ENCODE peak calls at places on chromosome 5, in five cellular contexts. Y is left lung, H is mammary epithelial cell, E is H9, R is hepatocyte. P is an unnamed sample.

GRCh38 chr5:115735108-115735998 is 81.1 kb downstream of the CDO1 start:
- DNase-seq in Y (no peak), H (no peak), E (no peak), R (no peak), P (no peak)

GRCh38 chr5:120769291-120769872 is 305.3 kb downstream of the PRR16 start:
- DNase-seq in Y (no peak), H (no peak), E (no peak), R (no peak), P (no peak)

GRCh38 chr5:159864885-159865622 is 51.2 kb upstream of the ADRA1B start:
- DNase-seq in Y (no peak), H (no peak), E (no peak), R (no peak), P (no peak)

GRCh38 chr5:57155033-57155432 is 18.8 kb upstream of the GPBP1 start:
- DNase-seq in Y (no peak), H (no peak), E (no peak), R (no peak), P (no peak)

GRCh38 chr5:144421411-144421810 is 250.7 kb downstream of the KCTD16 start:
- DNase-seq in Y (no peak), H (peak), E (no peak), R (peak), P (no peak)

GRCh38 chr5:134007581-134008256 is 2.9 kb upstream of the VDAC1 start:
- DNase-seq in Y (no peak), H (no peak), E (peak), R (no peak), P (no peak)

GRCh38 chr5:63719147-63719546 is 243.1 kb downstream of the HTR1A start:
- DNase-seq in Y (no peak), H (no peak), E (no peak), R (no peak), P (no peak)

GRCh38 chr5:124403281-124403680 is 343.2 kb downstream of the ZNF608 start:
- DNase-seq in Y (no peak), H (no peak), E (no peak), R (no peak), P (no peak)

GRCh38 chr5:51242453-51242852 is 140.8 kb upstream of the ISL1 start:
- DNase-seq in Y (no peak), H (no peak), E (no peak), R (no peak), P (no peak)

GRCh38 chr5:109328626-109329025 is 81.1 kb downstream of the PJA2 start:
- DNase-seq in Y (no peak), H (peak), E (no peak), R (no peak), P (no peak)

GRCh38 chr5:16869821-16870796 is 66.0 kb downstream of the MYO10 start:
- DNase-seq in Y (no peak), H (peak), E (no peak), R (no peak), P (no peak)

GRCh38 chr5:35899805-35900204 is 38.6 kb downstream of the CAPSL start:
- DNase-seq in Y (no peak), H (no peak), E (no peak), R (no peak), P (no peak)

GRCh38 chr5:175195698-175196656 is 248.0 kb downstream of the DRD1 start:
- DNase-seq in Y (no peak), H (no peak), E (peak), R (peak), P (no peak)

GRCh38 chr5:76542887-76543690 is 80.1 kb downstream of the F2RL2 start:
- DNase-seq in Y (no peak), H (no peak), E (no peak), R (peak), P (peak)

GRCh38 chr5:67366256-67366655 is 169.7 kb upstream of the CD180 start:
- DNase-seq in Y (no peak), H (no peak), E (no peak), R (no peak), P (no peak)

GRCh38 chr5:1312993-1313833 is 18.3 kb upstream of the TERT start:
- DNase-seq in Y (no peak), H (peak), E (peak), R (no peak), P (peak)

GRCh38 chr5:149063017-149063687 is at the start of gene SH3TC2:
- DNase-seq in Y (no peak), H (peak), E (peak), R (peak), P (no peak)

GRCh38 chr5:149939572-149939971 is 5.0 kb downstream of the PDE6A start:
- DNase-seq in Y (no peak), H (peak), E (no peak), R (no peak), P (no peak)

GRCh38 chr5:151924564-151925395 is at the start of gene GLRA1:
- DNase-seq in Y (peak), H (peak), E (peak), R (peak), P (peak)

GRCh38 chr5:157271740-157272271 is 5.9 kb downstream of the CYFIP2 start:
- DNase-seq in Y (peak), H (no peak), E (no peak), R (no peak), P (peak)

GRCh38 chr5:1107167-1108007 is 4.5 kb downstream of the SLC12A7 start:
- DNase-seq in Y (no peak), H (no peak), E (peak), R (peak), P (no peak)

GRCh38 chr5:105133087-105133486 is 1570.5 kb upstream of the NUDT12 start:
- DNase-seq in Y (no peak), H (no peak), E (no peak), R (no peak), P (no peak)

GRCh38 chr5:51159164-51159563 is 224.1 kb upstream of the ISL1 start:
- DNase-seq in Y (peak), H (no peak), E (peak), R (no peak), P (no peak)

GRCh38 chr5:92652735-92653134 is 928.3 kb downstream of the NR2F1-AS1 start:
- DNase-seq in Y (no peak), H (no peak), E (no peak), R (peak), P (no peak)

GRCh38 chr5:145887976-145888574 is 15.3 kb upstream of the GRXCR2 start:
- DNase-seq in Y (no peak), H (peak), E (peak), R (peak), P (no peak)

GRCh38 chr5:139635606-139636206 is 12.4 kb upstream of the CXXC5 start:
- DNase-seq in Y (peak), H (peak), E (no peak), R (peak), P (no peak)

GRCh38 chr5:59296317-59297264 is 596.9 kb downstream of the PDE4D start:
- DNase-seq in Y (no peak), H (peak), E (no peak), R (no peak), P (no peak)

GRCh38 chr5:16666140-16666860 is 49.5 kb upstream of the RETREG1 start:
- DNase-seq in Y (no peak), H (no peak), E (no peak), R (no peak), P (no peak)

GRCh38 chr5:33073856-33074255 is 362.7 kb downstream of the NPR3 start:
- DNase-seq in Y (no peak), H (no peak), E (no peak), R (no peak), P (no peak)

GRCh38 chr5:119179857-119180641 is 109.2 kb downstream of the DMXL1 start:
- DNase-seq in Y (no peak), H (peak), E (no peak), R (no peak), P (no peak)

GRCh38 chr5:96141749-96142148 is 180.1 kb upstream of the ELL2 start:
- DNase-seq in Y (no peak), H (peak), E (no peak), R (no peak), P (no peak)

GRCh38 chr5:1551913-1552312 is 28.2 kb upstream of the LPCAT1 start:
- DNase-seq in Y (no peak), H (no peak), E (no peak), R (no peak), P (no peak)

GRCh38 chr5:115507682-115508081 is 36.9 kb downstream of the FEM1C start:
- DNase-seq in Y (no peak), H (no peak), E (no peak), R (no peak), P (no peak)

GRCh38 chr5:61735531-61735930 is 403.5 kb downstream of the ZSWIM6 start:
- DNase-seq in Y (no peak), H (no peak), E (no peak), R (no peak), P (no peak)

GRCh38 chr5:61734966-61735365 is 402.9 kb downstream of the ZSWIM6 start:
- DNase-seq in Y (no peak), H (no peak), E (no peak), R (no peak), P (no peak)

GRCh38 chr5:61732376-61732775 is 400.3 kb downstream of the ZSWIM6 start:
- DNase-seq in Y (peak), H (no peak), E (no peak), R (no peak), P (no peak)

GRCh38 chr5:61732796-61733195 is 400.7 kb downstream of the ZSWIM6 start:
- DNase-seq in Y (peak), H (no peak), E (no peak), R (no peak), P (no peak)

GRCh38 chr5:61734001-61734400 is 401.9 kb downstream of the ZSWIM6 start:
- DNase-seq in Y (no peak), H (no peak), E (no peak), R (no peak), P (no peak)
- TF ChIP-seq CTCF in Y (no peak), H (no peak), E (no peak), R (no peak), P (no peak)

DNA sequence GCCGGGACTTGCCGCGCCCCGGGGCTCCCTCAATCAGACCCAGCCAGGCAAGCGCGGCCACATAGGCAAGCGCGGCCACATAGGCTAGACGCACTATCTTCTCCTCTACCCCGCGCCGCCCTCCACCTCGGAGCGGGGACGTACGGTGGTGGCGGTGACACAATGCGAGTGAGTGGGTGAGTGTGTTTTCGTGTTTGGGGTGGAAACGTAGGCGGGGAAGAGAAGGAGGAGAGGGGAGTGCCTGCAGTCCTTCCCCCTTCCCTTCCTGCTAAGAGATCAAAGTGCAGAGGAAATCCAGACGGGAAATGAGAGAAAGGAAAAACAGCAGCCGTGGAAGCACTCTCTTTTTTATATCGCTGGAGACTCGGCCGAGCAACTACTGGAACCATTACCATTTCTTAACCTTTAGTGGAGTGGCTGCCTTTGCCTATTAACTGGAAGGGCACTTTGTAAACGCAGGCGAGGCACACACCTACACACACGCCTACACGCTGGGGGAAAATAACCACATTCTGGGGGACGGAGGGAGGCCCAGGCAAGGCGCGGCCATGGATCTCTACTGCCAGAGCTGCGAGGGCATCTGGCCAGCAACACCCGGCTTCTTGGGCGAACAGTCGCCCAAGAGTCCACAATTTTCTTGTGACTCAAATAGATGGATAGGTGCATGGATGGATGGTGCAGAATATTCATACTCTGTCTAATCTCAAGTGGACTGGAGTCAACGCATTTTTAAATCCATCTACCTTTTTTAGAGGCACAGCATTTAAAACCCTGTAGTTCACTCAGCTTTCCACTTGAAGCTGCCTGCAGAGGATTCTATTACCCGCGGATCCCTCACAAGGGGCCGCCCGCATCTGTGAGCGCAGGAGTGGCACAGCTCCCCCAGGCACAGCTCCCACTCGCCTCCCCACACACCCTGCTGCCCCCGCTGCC is 2.1 kb downstream of the EDIL3 start:
- DNase-seq in Y (peak), H (peak), E (peak), R (peak), P (no peak)
- H3K27ac ChIP-seq in Y (peak), H (no peak), E (no peak), R (peak), P (no peak)

GRCh38 chr5:72572236-72572765 is 65.1 kb upstream of the ZNF366 start:
- DNase-seq in Y (no peak), H (peak), E (no peak), R (no peak), P (no peak)
- TF ChIP-seq CTCF in Y (no peak), H (no peak), E (no peak), R (no peak), P (no peak)

DNA sequence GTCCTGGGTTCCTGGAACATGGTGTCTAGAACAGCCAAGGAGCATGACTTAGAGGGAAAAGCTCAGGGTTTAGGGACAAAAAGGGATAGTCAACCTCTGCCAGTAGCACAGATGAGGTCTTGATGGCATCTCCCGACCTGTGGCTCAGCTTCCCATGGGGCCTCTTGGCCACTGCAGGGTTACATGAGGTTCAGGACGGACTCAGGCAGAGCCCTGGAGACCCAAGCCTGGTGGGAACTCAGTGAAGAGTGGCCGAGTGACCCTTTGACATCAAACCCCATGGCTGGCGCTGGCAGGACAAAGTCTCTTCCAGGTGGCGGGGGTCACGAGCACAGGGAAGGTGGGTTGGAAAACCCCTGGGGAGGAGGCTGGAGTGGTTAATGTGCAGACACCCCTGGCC is 57.8 kb downstream of the MTRR start:
- DNase-seq in Y (no peak), H (no peak), E (no peak), R (no peak), P (no peak)
- H3K27ac ChIP-seq in Y (no peak), H (no peak), E (no peak), R (no peak), P (no peak)

GRCh38 chr5:135535820-135536801 is at the start of gene NEUROG1:
- DNase-seq in Y (no peak), H (no peak), E (peak), R (peak), P (no peak)

GRCh38 chr5:135535420-135535819 is 344 bp downstream of the NEUROG1 start:
- DNase-seq in Y (no peak), H (peak), E (peak), R (no peak), P (no peak)

GRCh38 chr5:135533346-135533745 is 2.4 kb downstream of the NEUROG1 start:
- DNase-seq in Y (no peak), H (no peak), E (no peak), R (no peak), P (no peak)

GRCh38 chr5:135533794-135534193 is 2.0 kb downstream of the NEUROG1 start:
- DNase-seq in Y (no peak), H (no peak), E (no peak), R (no peak), P (no peak)

DNA sequence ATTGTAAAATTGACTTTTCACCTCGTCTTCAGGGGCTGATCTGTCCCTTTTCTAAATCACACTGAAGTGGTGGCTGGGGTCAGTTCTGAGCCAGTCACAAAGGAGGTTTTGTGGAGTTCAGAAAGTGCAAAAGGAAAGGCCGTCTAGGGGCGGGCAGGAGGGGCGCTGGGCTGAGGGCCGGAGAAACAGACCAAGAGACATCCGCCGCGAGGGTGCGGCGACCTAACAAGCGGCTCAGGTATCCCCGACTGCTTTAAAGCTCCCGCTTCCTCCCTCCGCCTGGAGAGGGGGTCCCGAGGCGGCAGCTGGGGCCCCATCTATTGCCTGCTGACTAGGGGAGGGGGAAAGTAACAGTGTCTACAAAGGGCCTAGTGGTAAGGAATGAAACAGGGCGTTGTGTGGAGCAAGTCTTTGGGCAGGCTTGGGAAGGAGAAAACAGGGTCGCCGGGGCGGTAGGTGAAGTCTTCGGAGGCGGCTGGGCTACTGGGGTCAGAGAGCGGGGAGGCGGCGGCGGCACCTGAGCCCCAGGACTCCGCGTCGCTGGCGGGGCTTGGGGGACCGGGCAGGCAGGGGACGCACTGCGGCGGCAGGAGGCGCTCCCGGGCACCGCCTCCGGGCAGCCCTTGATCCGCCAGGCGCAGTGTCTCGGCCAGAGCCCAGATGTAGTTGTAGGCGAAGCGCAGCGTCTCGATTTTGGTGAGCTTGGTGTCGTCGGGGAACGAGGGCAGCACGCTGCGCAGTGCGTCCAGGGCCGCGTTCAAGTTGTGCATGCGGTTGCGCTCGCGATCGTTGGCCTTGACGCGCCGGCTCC is 950 bp downstream of the NEUROG1 start:
- DNase-seq in Y (no peak), H (no peak), E (peak), R (peak), P (no peak)
- TF ChIP-seq CTCF in Y (no peak), H (no peak), E (peak), R (no peak), P (no peak)

GRCh38 chr5:172561151-172561550 is 79.9 kb upstream of the NEURL1B start:
- DNase-seq in Y (no peak), H (peak), E (no peak), R (no peak), P (no peak)

GRCh38 chr5:172559004-172559932 is 81.8 kb upstream of the NEURL1B start:
- DNase-seq in Y (no peak), H (peak), E (no peak), R (peak), P (no peak)

GRCh38 chr5:172556262-172556661 is 84.8 kb upstream of the NEURL1B start:
- DNase-seq in Y (no peak), H (no peak), E (no peak), R (no peak), P (no peak)

GRCh38 chr5:172556971-172557461 is 84.0 kb upstream of the NEURL1B start:
- DNase-seq in Y (no peak), H (no peak), E (no peak), R (no peak), P (no peak)

DNA sequence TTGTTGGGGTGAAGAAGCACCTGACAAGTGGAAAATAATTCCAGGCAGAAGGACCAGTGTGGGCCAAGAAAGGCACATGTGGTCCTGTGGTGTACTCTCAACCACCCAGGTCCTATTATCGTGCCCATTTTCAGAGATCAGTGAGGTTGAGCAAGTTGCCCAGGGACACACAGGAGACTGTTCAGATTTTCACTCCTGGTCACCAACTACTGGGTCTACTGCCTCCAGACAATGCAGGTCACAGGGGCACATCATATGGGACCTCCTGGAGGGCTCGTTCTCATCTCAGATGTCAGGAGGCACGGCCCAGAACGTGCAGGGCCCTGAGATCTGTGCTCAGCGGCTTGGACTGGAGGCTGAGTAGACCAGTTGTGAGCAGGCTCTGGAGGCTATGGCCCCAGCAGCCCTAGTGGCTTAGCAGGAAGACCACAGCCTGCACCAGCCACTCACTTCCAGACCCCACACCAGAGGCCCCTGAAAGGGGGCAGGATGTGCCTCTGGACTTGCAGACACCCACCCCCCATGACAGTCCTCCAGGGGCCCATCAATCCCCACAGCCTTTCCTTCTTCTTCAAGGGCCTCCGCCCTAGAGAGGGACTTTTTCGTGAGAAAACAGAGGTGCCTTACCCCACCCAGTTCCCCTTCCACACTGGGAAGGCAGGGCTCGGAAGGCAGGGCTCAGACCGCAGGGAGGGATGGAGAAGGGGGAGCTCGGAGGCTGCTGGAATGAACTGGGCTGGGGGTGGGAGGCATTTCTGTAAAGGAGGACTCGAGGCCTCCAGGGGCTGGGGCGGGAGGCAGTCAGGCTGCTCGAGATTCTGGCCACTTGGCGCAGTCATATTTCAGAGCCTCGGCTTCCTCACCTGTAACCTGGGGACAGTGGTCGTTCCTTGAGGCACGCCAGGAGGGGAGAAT is 82.7 kb upstream of the NEURL1B start:
- DNase-seq in Y (no peak), H (no peak), E (no peak), R (no peak), P (no peak)
- H3K27ac ChIP-seq in Y (peak), H (peak), E (no peak), R (peak), P (no peak)

P was measured in CD4-positive, alpha-beta T cell.